ENCODE peak calls at places on chromosome 3, in seven cellular contexts. U is breast epithelium, W is epithelial cell of esophagus, S is PC-9, P is A549, A is HCT116, G is heart left ventricle. D is an unnamed sample.

GRCh38 chr3:10357592-10358308 is 36.8 kb upstream of the SEC13 start:
- DNase-seq in U (no peak), W (peak), S (no peak), P (no peak), A (no peak), G (peak), D (peak)

GRCh38 chr3:134792700-134793099 is 2.4 kb upstream of the EPHB1 start:
- DNase-seq in U (no peak), W (no peak), S (no peak), P (no peak), A (no peak), G (no peak), D (no peak)

GRCh38 chr3:159923961-159924360 is 64.7 kb upstream of the IL12A start:
- DNase-seq in U (no peak), W (no peak), S (no peak), P (no peak), A (no peak), G (no peak), D (no peak)

GRCh38 chr3:76063019-76063418 is 277.7 kb upstream of the ZNF717 start:
- DNase-seq in U (no peak), W (peak), S (no peak), P (no peak), A (no peak), G (no peak), D (peak)

GRCh38 chr3:47799733-47800132 is 3.2 kb upstream of the DHX30 start:
- DNase-seq in U (no peak), W (no peak), S (no peak), P (no peak), A (no peak), G (no peak), D (no peak)

GRCh38 chr3:96083610-96084009 is 730.8 kb upstream of the EPHA6 start:
- DNase-seq in U (no peak), W (no peak), S (no peak), P (no peak), A (no peak), G (no peak), D (no peak)

GRCh38 chr3:17806876-17807275 is 64.4 kb upstream of the TBC1D5 start:
- DNase-seq in U (no peak), W (no peak), S (no peak), P (no peak), A (no peak), G (no peak), D (no peak)

GRCh38 chr3:133821767-133822638 is 16.4 kb downstream of the SRPRB start:
- DNase-seq in U (no peak), W (peak), S (no peak), P (no peak), A (peak), G (no peak), D (peak)

GRCh38 chr3:125119752-125120369 is 64.1 kb upstream of the HEG1 start:
- DNase-seq in U (no peak), W (no peak), S (no peak), P (no peak), A (no peak), G (no peak), D (no peak)

GRCh38 chr3:16305121-16305541 is 40.1 kb downstream of the OXNAD1 start:
- DNase-seq in U (no peak), W (no peak), S (no peak), P (no peak), A (no peak), G (no peak), D (no peak)

GRCh38 chr3:55622733-55623132 is 135.6 kb upstream of the WNT5A start:
- DNase-seq in U (no peak), W (no peak), S (no peak), P (no peak), A (no peak), G (no peak), D (no peak)

GRCh38 chr3:132253262-132253878 is 63.8 kb upstream of the ACP3 start:
- DNase-seq in U (no peak), W (peak), S (peak), P (peak), A (peak), G (no peak), D (peak)

GRCh38 chr3:50297896-50298725 is 1.1 kb downstream of the HYAL3 start:
- DNase-seq in U (no peak), W (no peak), S (no peak), P (peak), A (no peak), G (no peak), D (no peak)

GRCh38 chr3:71311320-71312046 is 272.0 kb downstream of the FOXP1 start:
- DNase-seq in U (no peak), W (peak), S (no peak), P (no peak), A (no peak), G (no peak), D (no peak)

GRCh38 chr3:14424711-14425573 is 22.5 kb downstream of the SLC6A6 start:
- DNase-seq in U (no peak), W (no peak), S (peak), P (no peak), A (no peak), G (no peak), D (no peak)

GRCh38 chr3:186298876-186299275 is 63.2 kb downstream of the DGKG start:
- DNase-seq in U (no peak), W (peak), S (no peak), P (peak), A (no peak), G (no peak), D (no peak)

GRCh38 chr3:18438586-18438985 is 13.4 kb upstream of the SATB1 start:
- DNase-seq in U (no peak), W (no peak), S (no peak), P (no peak), A (no peak), G (peak), D (no peak)

GRCh38 chr3:188348445-188349244 is 194.7 kb downstream of the LPP start:
- DNase-seq in U (peak), W (peak), S (peak), P (peak), A (peak), G (peak), D (peak)
- H3K4me3 ChIP-seq in U (no peak), W (no peak), S (no peak), P (no peak), A (no peak), G (no peak), D (no peak)

DNA sequence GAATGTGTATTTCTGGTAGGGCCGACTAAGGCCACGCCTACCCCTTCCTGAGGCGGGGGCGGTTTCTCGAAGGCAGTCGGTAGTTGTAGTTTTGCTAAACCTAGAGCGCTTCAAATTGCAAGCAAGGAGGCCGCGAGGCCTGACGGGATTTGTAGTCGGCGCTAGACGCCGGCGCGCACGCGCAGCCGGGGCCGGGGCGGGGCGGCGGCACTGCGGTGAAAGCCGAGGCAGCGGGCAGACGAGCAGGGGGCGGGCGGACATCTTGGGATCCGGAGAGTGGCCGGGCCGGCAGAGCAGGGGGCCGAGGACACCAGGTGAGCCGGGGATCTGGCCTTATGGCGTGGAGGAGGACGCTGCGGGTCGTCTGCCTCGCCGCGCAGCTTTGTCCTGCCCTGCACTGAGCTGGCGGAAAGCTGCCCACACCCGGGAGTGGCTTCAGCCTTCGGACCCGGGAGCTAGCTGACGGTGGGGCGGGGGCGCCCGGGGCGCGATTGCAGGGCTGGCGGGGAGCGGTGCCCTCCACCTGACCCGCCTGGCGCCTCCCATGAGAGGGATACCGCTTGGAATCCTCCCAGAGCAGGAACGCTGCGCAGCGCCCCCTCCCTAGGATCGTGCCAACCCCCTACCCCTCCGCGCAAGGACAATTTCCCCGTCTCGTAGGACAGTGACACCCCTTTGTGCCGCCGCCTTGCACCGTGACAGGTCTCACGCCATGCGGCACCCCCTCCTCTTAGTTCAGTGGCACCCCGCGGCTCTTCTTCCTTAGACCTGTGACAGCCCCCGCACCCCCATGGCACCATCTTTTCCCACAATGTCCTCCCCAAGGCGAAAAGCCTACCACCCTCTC is at the start of gene AP2M1:
- DNase-seq in U (peak), W (peak), S (peak), P (peak), A (peak), G (peak), D (peak)
- TF ChIP-seq CTCF in U (no peak), W (no peak), S (no peak), P (no peak), A (no peak), G (no peak), D (no peak)

DNA sequence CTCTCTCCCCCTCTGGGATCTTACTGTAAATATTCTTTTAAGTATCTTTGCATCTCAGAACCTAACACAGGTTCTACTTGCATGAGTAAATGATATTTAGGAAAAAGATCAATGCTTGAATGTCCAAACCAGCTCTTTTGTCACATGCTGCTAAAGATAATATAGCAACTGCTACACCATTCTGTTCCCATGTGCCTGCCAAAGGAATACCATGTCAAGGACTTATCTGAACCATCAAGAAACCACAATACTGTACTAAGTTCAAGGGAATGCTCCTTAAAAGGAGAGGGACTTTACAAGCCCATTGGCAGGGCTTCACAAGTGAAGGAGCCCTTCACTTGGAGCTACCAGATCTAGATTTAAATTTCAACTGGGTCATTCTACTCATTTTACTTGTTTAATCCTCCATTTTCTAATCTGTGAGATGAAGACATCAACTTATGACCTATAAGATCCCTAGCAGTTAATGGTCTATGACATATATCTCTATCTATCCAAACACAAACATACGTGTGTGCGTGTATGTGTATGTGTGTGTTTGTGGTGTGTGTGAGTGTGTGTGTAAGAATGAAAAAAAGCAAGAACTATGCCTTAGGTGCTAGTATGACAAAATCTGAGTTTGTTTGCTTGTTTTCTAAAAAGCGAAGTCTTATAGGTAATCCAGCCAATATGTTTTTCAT is 13.0 kb upstream of the SEC62 start:
- DNase-seq in U (no peak), W (no peak), S (no peak), P (no peak), A (no peak), G (no peak), D (no peak)
- H3K4me3 ChIP-seq in U (no peak), W (no peak), S (no peak), P (no peak), A (no peak), G (no peak), D (no peak)

GRCh38 chr3:179865876-179866505 is 170.7 kb downstream of the PEX5L start:
- DNase-seq in U (no peak), W (no peak), S (no peak), P (no peak), A (no peak), G (no peak), D (no peak)
- TF ChIP-seq CTCF in U (no peak), W (no peak), S (no peak), P (no peak), A (no peak), G (no peak), D (no peak)

GRCh38 chr3:100048248-100048647 is 66.1 kb downstream of the FILIP1L start:
- DNase-seq in U (no peak), W (peak), S (no peak), P (no peak), A (no peak), G (no peak), D (no peak)
- H3K4me3 ChIP-seq in U (no peak), W (no peak), S (peak), P (no peak), A (no peak), G (no peak), D (no peak)

DNA sequence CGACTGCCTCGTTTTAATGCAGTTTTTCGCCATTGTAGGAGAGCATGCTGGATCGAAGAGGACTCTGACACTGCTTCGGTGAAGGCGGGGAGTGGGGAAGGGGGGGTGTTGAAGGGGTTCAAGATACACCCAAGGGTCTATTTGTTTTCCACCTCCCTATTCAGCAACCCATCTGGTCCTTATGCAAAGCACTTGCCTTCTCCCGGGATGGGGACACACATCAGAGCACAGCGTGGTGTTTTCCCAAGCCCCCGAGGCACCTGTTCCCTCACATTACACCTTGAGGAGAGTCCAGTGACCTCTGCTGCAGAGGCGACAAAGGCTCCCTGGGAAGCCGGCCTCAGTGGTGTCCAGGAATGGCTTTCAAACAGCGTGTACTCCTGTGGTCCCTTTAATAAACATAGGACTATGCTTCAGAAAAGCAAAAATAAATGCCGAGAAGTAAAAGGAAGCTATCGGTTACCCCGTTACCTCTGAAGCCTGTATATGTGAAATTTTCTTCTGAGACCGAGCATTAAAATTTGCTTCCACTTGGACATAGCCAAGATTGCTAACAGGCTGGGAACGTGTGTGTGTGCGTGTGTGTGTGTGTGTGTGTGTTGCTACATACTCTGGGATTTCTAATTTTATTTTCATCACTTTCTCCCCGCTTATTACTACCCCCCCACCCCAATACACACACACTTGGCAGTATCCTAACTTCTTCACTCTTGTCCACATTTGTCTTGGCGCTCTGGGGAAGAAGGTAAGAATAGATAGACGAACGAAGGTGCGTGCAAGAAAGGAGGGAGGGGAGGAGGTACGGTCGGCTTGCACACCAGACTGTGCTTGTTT is 53.2 kb downstream of the CCDC54 start:
- DNase-seq in U (no peak), W (peak), S (no peak), P (no peak), A (no peak), G (no peak), D (no peak)
- TF ChIP-seq CTCF in U (peak), W (no peak), S (peak), P (no peak), A (no peak), G (no peak), D (no peak)

D was measured in AG09309.